ENCODE peak calls at places on chromosomes 3 and 15, in six cellular contexts. O is lower lobe of right lung, V is iPS DF 6.9, Z is Peyer's patch, E is transverse colon, R is tibial nerve. K is an unnamed sample. For H3K36me3 and H3K4me1, the result is how much of the 10 kb centered on the place peaks cover.

GRCh38 chr15:45140851-45141250 is 11.1 kb downstream of the DUOX1 start:
- DNase-seq in O (no peak), V (no peak), Z (no peak), E (no peak), R (no peak), K (no peak)

GRCh38 chr15:81749667-81750360 is 296.0 kb downstream of the MEX3B start:
- DNase-seq in O (no peak), V (no peak), Z (no peak), E (no peak), R (no peak), K (no peak)

GRCh38 chr3:169818330-169818729 is 5.6 kb upstream of the LRRC34 start:
- DNase-seq in O (no peak), V (no peak), Z (no peak), E (no peak), R (no peak), K (no peak)

GRCh38 chr3:185539934-185540333 is 12.5 kb downstream of the LIPH start:
- DNase-seq in O (no peak), V (no peak), Z (no peak), E (no peak), R (no peak), K (no peak)

GRCh38 chr3:196771067-196771466 is 31.4 kb downstream of the PAK2 start:
- DNase-seq in O (no peak), V (no peak), Z (no peak), E (no peak), R (no peak), K (no peak)

GRCh38 chr3:128311441-128311844 is 155.2 kb downstream of the DNAJB8 start:
- DNase-seq in O (no peak), V (no peak), Z (no peak), E (no peak), R (no peak), K (no peak)

GRCh38 chr15:25905140-25905539 is 42.0 kb upstream of the ATP10A start:
- DNase-seq in O (no peak), V (no peak), Z (no peak), E (peak), R (no peak), K (no peak)

GRCh38 chr15:75346796-75347221 is at the start of gene NEIL1:
- DNase-seq in O (no peak), V (no peak), Z (no peak), E (peak), R (no peak), K (peak)

GRCh38 chr15:75130597-75131268 is 70.9 kb upstream of the C15orf39 start:
- DNase-seq in O (no peak), V (no peak), Z (no peak), E (peak), R (no peak), K (no peak)

GRCh38 chr3:126553284-126553811 is 5.4 kb downstream of the C3orf22 start:
- DNase-seq in O (peak), V (no peak), Z (peak), E (peak), R (no peak), K (peak)

GRCh38 chr3:72938471-72939265 is 50.8 kb downstream of the GXYLT2 start:
- DNase-seq in O (no peak), V (no peak), Z (no peak), E (peak), R (peak), K (peak)

GRCh38 chr15:57133127-57133968 is 214.9 kb downstream of the TCF12 start:
- DNase-seq in O (no peak), V (no peak), Z (no peak), E (no peak), R (no peak), K (no peak)

GRCh38 chr15:31265090-31265870 is 61.4 kb upstream of the KLF13 start:
- DNase-seq in O (no peak), V (no peak), Z (peak), E (peak), R (no peak), K (peak)

GRCh38 chr15:92907880-92908279 is 7.8 kb downstream of the CHD2 start:
- DNase-seq in O (no peak), V (no peak), Z (no peak), E (no peak), R (no peak), K (no peak)

GRCh38 chr15:43794269-43795037 is 2.3 kb downstream of the SERF2 start:
- DNase-seq in O (no peak), V (no peak), Z (no peak), E (no peak), R (no peak), K (no peak)

GRCh38 chr3:197309528-197310361 is 11.3 kb upstream of the DLG1 start:
- DNase-seq in O (no peak), V (no peak), Z (no peak), E (no peak), R (no peak), K (no peak)

GRCh38 chr3:8822141-8822540 is 52.7 kb upstream of the OXTR start:
- DNase-seq in O (no peak), V (no peak), Z (no peak), E (no peak), R (no peak), K (no peak)

GRCh38 chr3:173191611-173192010 is 50.6 kb upstream of the SPATA16 start:
- DNase-seq in O (no peak), V (no peak), Z (no peak), E (no peak), R (no peak), K (no peak)

GRCh38 chr3:190811775-190812480 is 50.6 kb downstream of the GMNC start:
- DNase-seq in O (no peak), V (peak), Z (no peak), E (no peak), R (no peak), K (no peak)

GRCh38 chr3:99704417-99704816 is 66.0 kb downstream of the COL8A1 start:
- DNase-seq in O (no peak), V (no peak), Z (no peak), E (no peak), R (no peak), K (no peak)

DNA sequence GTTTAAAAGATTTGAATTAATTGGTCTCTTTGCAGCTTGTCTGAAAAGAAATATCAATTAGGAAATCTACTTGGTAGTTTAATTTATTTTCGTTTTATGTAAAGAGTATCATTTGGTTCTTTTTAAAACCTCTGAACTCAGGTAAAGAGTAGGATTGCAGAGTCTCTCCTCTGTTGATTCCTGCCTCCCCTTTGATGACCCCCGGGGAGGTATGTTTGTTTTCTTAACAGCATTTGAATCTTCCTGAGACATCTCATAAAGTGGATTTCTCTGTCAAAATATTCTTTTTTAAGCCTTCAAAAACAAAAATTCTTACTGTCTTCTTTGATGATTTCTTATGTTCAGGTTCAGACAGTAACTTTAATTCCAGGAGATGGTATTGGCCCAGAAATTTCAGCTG is 8.0 kb downstream of the IDH3A start:
- DNase-seq in O (no peak), V (no peak), Z (no peak), E (no peak), R (no peak), K (no peak)
- H3K36me3 ChIP-seq in O (half or more), V (under half), Z (under half), E (under half), R (under half), K (under half)

GRCh38 chr3:12454808-12455121 is 29.5 kb upstream of the TSEN2 start:
- DNase-seq in O (no peak), V (no peak), Z (peak), E (no peak), R (no peak), K (no peak)

GRCh38 chr3:12452361-12453330 is 31.6 kb upstream of the TSEN2 start:
- DNase-seq in O (peak), V (no peak), Z (peak), E (no peak), R (no peak), K (no peak)

GRCh38 chr3:12454076-12454807 is 30.0 kb upstream of the TSEN2 start:
- DNase-seq in O (no peak), V (no peak), Z (peak), E (no peak), R (no peak), K (no peak)

GRCh38 chr3:12458901-12459300 is 25.4 kb upstream of the TSEN2 start:
- DNase-seq in O (peak), V (no peak), Z (no peak), E (no peak), R (no peak), K (no peak)

DNA sequence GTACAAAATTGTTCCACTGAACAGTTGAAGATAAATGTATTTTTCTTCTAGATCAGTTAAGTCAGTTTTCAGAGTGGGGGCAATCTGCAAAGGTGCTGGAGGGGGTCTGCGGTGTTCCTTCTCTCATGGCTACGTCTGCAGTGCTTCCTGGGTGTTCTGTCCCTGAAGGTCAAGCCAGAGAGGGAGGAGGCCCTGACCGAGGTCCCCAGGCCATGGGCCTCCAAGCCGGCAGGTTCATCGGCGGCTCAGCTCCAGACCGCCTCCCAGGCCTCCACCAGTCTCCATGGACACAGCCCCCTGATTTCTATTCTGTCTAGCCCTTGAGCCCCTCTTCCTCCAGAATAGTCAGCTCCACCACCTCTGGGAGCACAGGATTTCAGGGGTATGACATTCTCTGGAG is 28.5 kb upstream of the TSEN2 start:
- DNase-seq in O (no peak), V (no peak), Z (peak), E (no peak), R (no peak), K (no peak)
- H3K4me1 ChIP-seq in O (under half), V (under half), Z (under half), E (under half), R (under half), K (under half)

DNA sequence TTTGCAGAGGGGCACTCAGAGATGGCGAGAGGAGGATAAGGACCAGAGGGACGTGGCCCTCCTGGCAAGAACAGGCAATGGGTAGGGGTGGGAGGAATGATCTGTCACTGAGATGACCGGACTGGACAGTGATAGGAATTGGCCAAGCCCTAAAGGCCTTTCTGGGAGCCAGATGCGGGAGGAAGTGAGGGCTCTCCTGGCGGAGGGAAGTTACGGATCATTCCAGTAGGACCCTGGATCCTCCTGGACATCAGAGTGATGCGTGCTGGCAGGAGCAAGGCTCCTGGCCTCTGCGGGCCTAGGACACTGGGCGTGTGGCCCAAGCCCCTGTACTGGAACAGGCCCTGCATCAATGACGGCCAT is 23.4 kb downstream of the KIF7 start:
- DNase-seq in O (no peak), V (no peak), Z (no peak), E (no peak), R (no peak), K (no peak)
- H3K36me3 ChIP-seq in O (under half), V (half or more), Z (under half), E (under half), R (under half), K (under half)

DNA sequence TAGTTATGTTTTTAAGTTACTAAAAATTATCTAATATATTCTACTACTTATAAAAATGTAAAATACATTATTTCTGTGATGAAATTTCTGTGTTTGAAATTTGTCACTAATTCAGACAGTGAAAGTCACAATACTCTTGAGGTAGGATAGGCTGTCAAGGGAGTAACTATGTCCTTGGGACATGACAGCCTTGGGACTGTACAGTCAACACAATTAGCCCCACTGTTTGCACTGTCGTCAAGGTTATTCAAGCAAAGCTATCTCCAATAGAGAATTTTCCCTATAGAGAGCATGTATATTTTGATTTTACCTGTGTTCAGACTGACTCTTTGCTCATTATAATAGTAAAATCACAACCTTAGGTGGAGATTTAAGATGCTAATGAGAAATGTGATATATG is 1476.4 kb upstream of the CADM2 start:
- DNase-seq in O (no peak), V (no peak), Z (no peak), E (no peak), R (no peak), K (no peak)
- H3K4me1 ChIP-seq in O (under half), V (under half), Z (under half), E (under half), R (under half), K (under half)

DNA sequence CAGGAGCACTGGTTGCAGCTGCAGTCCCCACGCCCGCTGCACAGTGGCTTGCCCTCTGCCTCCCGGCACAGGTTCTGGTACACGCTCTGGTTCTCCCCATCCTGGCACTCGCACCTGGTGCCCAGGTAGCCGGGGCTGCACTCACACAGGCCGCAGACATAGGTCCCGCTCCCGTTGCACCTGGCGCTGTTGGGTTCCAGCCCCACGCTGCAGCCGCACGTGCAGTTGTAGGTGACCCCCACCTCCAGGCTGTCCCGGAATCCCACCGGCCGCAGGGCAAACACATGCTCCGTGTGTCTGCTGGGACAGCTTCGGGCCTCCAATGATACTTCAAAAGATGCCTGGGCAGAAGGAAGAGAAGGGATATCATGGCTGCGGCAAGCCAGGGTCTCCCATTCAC is 66.2 kb downstream of the UMPS start:
- DNase-seq in O (no peak), V (no peak), Z (no peak), E (no peak), R (no peak), K (no peak)
- H3K36me3 ChIP-seq in O (under half), V (under half), Z (under half), E (under half), R (under half), K (under half)

DNA sequence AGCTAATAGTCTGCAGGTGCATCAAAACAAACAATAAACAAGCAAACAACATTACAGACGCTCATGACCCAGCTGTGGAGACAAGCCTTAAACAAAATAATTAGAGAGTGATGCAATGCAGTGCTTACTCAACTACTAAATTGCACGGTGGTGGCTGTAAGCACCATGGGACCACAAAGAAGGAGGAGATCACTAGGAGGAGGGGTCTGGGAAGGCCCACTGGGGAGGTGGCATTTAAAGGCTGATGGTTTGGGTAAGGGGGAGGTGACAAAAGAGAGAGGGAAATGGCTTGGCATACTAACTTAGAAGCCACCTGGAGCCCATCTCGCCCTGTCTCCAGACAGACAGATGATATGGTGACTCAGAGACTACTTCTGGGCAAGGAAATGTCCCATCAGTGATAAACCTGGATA is 516.7 kb downstream of the FOXP1 start:
- DNase-seq in O (no peak), V (no peak), Z (no peak), E (no peak), R (no peak), K (no peak)
- H3K4me1 ChIP-seq in O (half or more), V (under half), Z (under half), E (under half), R (under half), K (under half)

K was measured in colonic mucosa.